ENCODE peak calls at places on chromosomes 1 and 21, in nine cellular contexts. One of them, this sample, is unnamed.

GRCh38 chr1:67687198-67687545 is 2.2 kb downstream of the GADD45A start:
- DNase-seq in cardiac septum: no peak
- DNase-seq in amniotic stem cell: no peak
- DNase-seq in ELR: no peak
- DNase-seq in anterior cingulate cortex: no peak
- DNase-seq in GM23248: peak; percentile 24
- DNase-seq in A172: no peak
- DNase-seq in cortex of kidney: no peak
- DNase-seq in GM13977: peak; percentile 37
- DNase-seq in this sample: no peak

GRCh38 chr21:14358775-14359174 is 24.2 kb downstream of the HSPA13 start:
- DNase-seq in A172: peak; percentile 10
- DNase-seq in ELR: peak; percentile 2
- DNase-seq in cortex of kidney: no peak
- DNase-seq in amniotic stem cell: no peak
- DNase-seq in GM23248: no peak
- DNase-seq in GM13977: no peak
- DNase-seq in anterior cingulate cortex: no peak
- DNase-seq in cardiac septum: no peak
- DNase-seq in this sample: no peak

GRCh38 chr1:154931940-154932487 is 4.5 kb downstream of the PMVK start:
- DNase-seq in anterior cingulate cortex: no peak
- DNase-seq in amniotic stem cell: no peak
- DNase-seq in A172: peak; percentile 94
- DNase-seq in GM23248: peak; percentile 32
- DNase-seq in cortex of kidney: no peak
- DNase-seq in ELR: peak; percentile 34
- DNase-seq in GM13977: no peak
- DNase-seq in cardiac septum: no peak
- DNase-seq in this sample: no peak

GRCh38 chr1:183517401-183517800 is 45.1 kb downstream of the SMG7 start:
- DNase-seq in GM13977: no peak
- DNase-seq in GM23248: no peak
- DNase-seq in A172: no peak
- DNase-seq in anterior cingulate cortex: no peak
- DNase-seq in cardiac septum: no peak
- DNase-seq in amniotic stem cell: no peak
- DNase-seq in ELR: no peak
- DNase-seq in cortex of kidney: no peak
- DNase-seq in this sample: no peak

GRCh38 chr1:118970451-118970850 is 17.7 kb downstream of the TBX15 start:
- DNase-seq in GM13977: no peak
- DNase-seq in cortex of kidney: no peak
- DNase-seq in GM23248: no peak
- DNase-seq in anterior cingulate cortex: no peak
- DNase-seq in cardiac septum: no peak
- DNase-seq in amniotic stem cell: no peak
- DNase-seq in A172: no peak
- DNase-seq in ELR: no peak
- DNase-seq in this sample: no peak

GRCh38 chr1:59570524-59570923 is 244.2 kb upstream of the HOOK1 start:
- DNase-seq in ELR: peak; percentile 37
- DNase-seq in A172: peak; percentile 14
- DNase-seq in amniotic stem cell: no peak
- DNase-seq in GM23248: no peak
- DNase-seq in anterior cingulate cortex: peak; percentile 2
- DNase-seq in cortex of kidney: no peak
- DNase-seq in cardiac septum: no peak
- DNase-seq in GM13977: no peak
- DNase-seq in this sample: no peak

GRCh38 chr1:174788981-174789380 is 210.8 kb upstream of the CACYBP start:
- DNase-seq in anterior cingulate cortex: no peak
- DNase-seq in GM23248: peak; percentile 95
- DNase-seq in ELR: peak; percentile 91
- DNase-seq in GM13977: no peak
- DNase-seq in A172: peak; percentile 66
- DNase-seq in amniotic stem cell: peak; percentile 69
- DNase-seq in cardiac septum: no peak
- DNase-seq in cortex of kidney: no peak
- DNase-seq in this sample: peak; percentile 91

GRCh38 chr1:234926574-234927311 is 201.9 kb downstream of the TOMM20 start:
- DNase-seq in cortex of kidney: no peak
- DNase-seq in anterior cingulate cortex: no peak
- DNase-seq in GM13977: peak; percentile 78
- DNase-seq in GM23248: no peak
- DNase-seq in amniotic stem cell: no peak
- DNase-seq in cardiac septum: no peak
- DNase-seq in ELR: no peak
- DNase-seq in A172: no peak
- DNase-seq in this sample: no peak

GRCh38 chr1:12127206-12127810 is 39.5 kb upstream of the TNFRSF1B start:
- DNase-seq in cardiac septum: no peak
- DNase-seq in A172: no peak
- DNase-seq in ELR: no peak
- DNase-seq in GM13977: no peak
- DNase-seq in cortex of kidney: no peak
- DNase-seq in GM23248: no peak
- DNase-seq in anterior cingulate cortex: no peak
- DNase-seq in amniotic stem cell: no peak
- DNase-seq in this sample: no peak

GRCh38 chr1:180482425-180483275 is 19.7 kb downstream of the ACBD6 start:
- DNase-seq in anterior cingulate cortex: no peak
- DNase-seq in ELR: peak; percentile 73
- DNase-seq in A172: peak; percentile 39
- DNase-seq in GM23248: peak; percentile 74
- DNase-seq in amniotic stem cell: peak; percentile 60
- DNase-seq in cortex of kidney: no peak
- DNase-seq in GM13977: peak; percentile 38
- DNase-seq in cardiac septum: no peak
- DNase-seq in this sample: peak; percentile 59

GRCh38 chr1:230905733-230906132 is 37.4 kb upstream of the C1orf198 start:
- DNase-seq in GM13977: no peak
- DNase-seq in A172: peak; percentile 53
- DNase-seq in anterior cingulate cortex: peak; percentile 6
- DNase-seq in ELR: no peak
- DNase-seq in GM23248: peak; percentile 73
- DNase-seq in cortex of kidney: no peak
- DNase-seq in cardiac septum: no peak
- DNase-seq in amniotic stem cell: no peak
- DNase-seq in this sample: peak; percentile 56

GRCh38 chr1:234315091-234315541 is 58.1 kb upstream of the COA6 start:
- DNase-seq in anterior cingulate cortex: no peak
- DNase-seq in amniotic stem cell: peak; percentile 13
- DNase-seq in cardiac septum: no peak
- DNase-seq in cortex of kidney: no peak
- DNase-seq in ELR: peak; percentile 88
- DNase-seq in A172: peak; percentile 85
- DNase-seq in GM23248: peak; percentile 79
- DNase-seq in GM13977: no peak
- DNase-seq in this sample: peak; percentile 46

GRCh38 chr1:45410850-45411509 is 70.7 kb upstream of the MUTYH start:
- DNase-seq in anterior cingulate cortex: no peak
- DNase-seq in cardiac septum: no peak
- DNase-seq in cortex of kidney: no peak
- DNase-seq in ELR: peak; percentile 13
- DNase-seq in amniotic stem cell: no peak
- DNase-seq in GM23248: peak; percentile 28
- DNase-seq in A172: peak; percentile 42
- DNase-seq in GM13977: no peak
- DNase-seq in this sample: no peak

GRCh38 chr21:34526618-34527290 is 14.7 kb upstream of the KCNE1 start:
- DNase-seq in cardiac septum: peak; percentile 88
- DNase-seq in A172: peak; percentile 100
- DNase-seq in amniotic stem cell: peak; percentile 98
- DNase-seq in ELR: peak; percentile 99
- DNase-seq in GM13977: peak; percentile 38
- DNase-seq in cortex of kidney: no peak
- DNase-seq in anterior cingulate cortex: no peak
- DNase-seq in GM23248: peak; percentile 99
- DNase-seq in this sample: peak; percentile 100

GRCh38 chr1:38990401-38990745 is 703 bp upstream of the AKIRIN1 start:
- DNase-seq in cortex of kidney: no peak
- DNase-seq in amniotic stem cell: no peak
- DNase-seq in cardiac septum: no peak
- DNase-seq in GM13977: no peak
- DNase-seq in A172: no peak
- DNase-seq in ELR: peak; percentile 40
- DNase-seq in anterior cingulate cortex: no peak
- DNase-seq in GM23248: peak; percentile 59
- DNase-seq in this sample: peak; percentile 37

GRCh38 chr1:87325982-87326738 is 2.5 kb upstream of the LMO4 start:
- DNase-seq in GM23248: peak; percentile 56
- DNase-seq in anterior cingulate cortex: no peak
- DNase-seq in cardiac septum: no peak
- DNase-seq in GM13977: peak; percentile 45
- DNase-seq in A172: peak; percentile 60
- DNase-seq in ELR: peak; percentile 68
- DNase-seq in cortex of kidney: no peak
- DNase-seq in amniotic stem cell: peak; percentile 28
- DNase-seq in this sample: peak; percentile 37

GRCh38 chr1:84164156-84164555 is 20.1 kb downstream of the PRKACB start:
- DNase-seq in amniotic stem cell: no peak
- DNase-seq in cardiac septum: no peak
- DNase-seq in cortex of kidney: no peak
- DNase-seq in A172: no peak
- DNase-seq in anterior cingulate cortex: no peak
- DNase-seq in GM13977: no peak
- DNase-seq in ELR: no peak
- DNase-seq in GM23248: peak; percentile 47
- DNase-seq in this sample: peak; percentile 38

GRCh38 chr1:186404454-186405051 is 28.9 kb downstream of the ODR4 start:
- DNase-seq in cardiac septum: no peak
- DNase-seq in GM23248: peak; percentile 85
- DNase-seq in anterior cingulate cortex: no peak
- DNase-seq in amniotic stem cell: no peak
- DNase-seq in cortex of kidney: no peak
- DNase-seq in A172: peak; percentile 66
- DNase-seq in ELR: peak; percentile 67
- DNase-seq in GM13977: peak; percentile 48
- DNase-seq in this sample: peak; percentile 77

GRCh38 chr1:219324629-219325367 is 151.1 kb downstream of the LYPLAL1 start:
- DNase-seq in GM13977: no peak
- DNase-seq in cardiac septum: no peak
- DNase-seq in ELR: peak; percentile 97
- DNase-seq in amniotic stem cell: peak; percentile 85
- DNase-seq in A172: peak; percentile 97
- DNase-seq in anterior cingulate cortex: no peak
- DNase-seq in GM23248: peak; percentile 96
- DNase-seq in cortex of kidney: no peak
- DNase-seq in this sample: peak; percentile 87

GRCh38 chr1:42035205-42035829 is 116.6 kb upstream of the HIVEP3 start:
- DNase-seq in ELR: peak; percentile 67
- DNase-seq in cardiac septum: peak; percentile 82
- DNase-seq in GM23248: peak; percentile 84
- DNase-seq in amniotic stem cell: peak; percentile 9
- DNase-seq in GM13977: peak; percentile 90
- DNase-seq in cortex of kidney: no peak
- DNase-seq in anterior cingulate cortex: peak; percentile 84
- DNase-seq in A172: peak; percentile 42
- DNase-seq in this sample: peak; percentile 47

GRCh38 chr21:28818663-28819278 is 173.9 kb downstream of the LTN1 start:
- DNase-seq in cardiac septum: no peak
- DNase-seq in cortex of kidney: no peak
- DNase-seq in anterior cingulate cortex: no peak
- DNase-seq in GM23248: peak; percentile 50
- DNase-seq in GM13977: no peak
- DNase-seq in A172: no peak
- DNase-seq in amniotic stem cell: no peak
- DNase-seq in ELR: no peak
- DNase-seq in this sample: peak; percentile 87

GRCh38 chr1:10074059-10074854 is 41.5 kb downstream of the UBE4B start:
- DNase-seq in ELR: peak; percentile 94
- DNase-seq in GM23248: peak; percentile 98
- DNase-seq in A172: peak; percentile 89
- DNase-seq in anterior cingulate cortex: no peak
- DNase-seq in cardiac septum: peak; percentile 78
- DNase-seq in cortex of kidney: no peak
- DNase-seq in GM13977: peak; percentile 76
- DNase-seq in amniotic stem cell: peak; percentile 88
- DNase-seq in this sample: peak; percentile 95

GRCh38 chr1:27122652-27123051 is 32.3 kb downstream of the SLC9A1 start:
- DNase-seq in cortex of kidney: no peak
- DNase-seq in anterior cingulate cortex: peak; percentile 6
- DNase-seq in cardiac septum: peak; percentile 82
- DNase-seq in ELR: peak; percentile 81
- DNase-seq in amniotic stem cell: no peak
- DNase-seq in GM13977: no peak
- DNase-seq in GM23248: peak; percentile 78
- DNase-seq in A172: peak; percentile 74
- DNase-seq in this sample: peak; percentile 68

GRCh38 chr1:222918746-222919477 is 104.1 kb downstream of the DISP1 start:
- DNase-seq in GM23248: peak; percentile 54
- DNase-seq in A172: no peak
- DNase-seq in ELR: peak; percentile 42
- DNase-seq in GM13977: no peak
- DNase-seq in anterior cingulate cortex: no peak
- DNase-seq in cardiac septum: no peak
- DNase-seq in cortex of kidney: no peak
- DNase-seq in amniotic stem cell: peak; percentile 49
- DNase-seq in this sample: peak; percentile 48

GRCh38 chr1:212355230-212355969 is 59.3 kb downstream of the PACC1 start:
- DNase-seq in A172: peak; percentile 65
- DNase-seq in amniotic stem cell: no peak
- DNase-seq in cardiac septum: no peak
- DNase-seq in anterior cingulate cortex: no peak
- DNase-seq in cortex of kidney: no peak
- DNase-seq in ELR: no peak
- DNase-seq in GM23248: peak; percentile 39
- DNase-seq in GM13977: no peak
- DNase-seq in this sample: peak; percentile 60

GRCh38 chr1:232127190-232127589 is 500.6 kb downstream of the DISC1 start:
- DNase-seq in anterior cingulate cortex: no peak
- DNase-seq in cortex of kidney: no peak
- DNase-seq in GM23248: peak; percentile 95
- DNase-seq in ELR: peak; percentile 95
- DNase-seq in amniotic stem cell: peak; percentile 77
- DNase-seq in A172: peak; percentile 88
- DNase-seq in cardiac septum: no peak
- DNase-seq in GM13977: no peak
- DNase-seq in this sample: peak; percentile 85

GRCh38 chr1:155192346-155193274 is 15.1 kb downstream of the THBS3 start:
- DNase-seq in GM23248: no peak
- DNase-seq in A172: peak; percentile 25
- DNase-seq in cardiac septum: peak; percentile 63
- DNase-seq in amniotic stem cell: no peak
- DNase-seq in ELR: no peak
- DNase-seq in GM13977: no peak
- DNase-seq in anterior cingulate cortex: no peak
- DNase-seq in cortex of kidney: no peak
- DNase-seq in this sample: no peak

GRCh38 chr1:157469715-157470114 is 82.6 kb downstream of the FCRL5 start:
- DNase-seq in GM13977: no peak
- DNase-seq in amniotic stem cell: no peak
- DNase-seq in cortex of kidney: no peak
- DNase-seq in GM23248: no peak
- DNase-seq in anterior cingulate cortex: no peak
- DNase-seq in ELR: no peak
- DNase-seq in A172: no peak
- DNase-seq in cardiac septum: no peak
- DNase-seq in this sample: no peak

This sample was measured in AG10803.